ENCODE peak calls at places on chromosome 1, in five cellular contexts. A is SK-N-SH, N is MM.1S, R is neural progenitor cell, B is GM23248. J is an unnamed sample. For H3F3A, the result is how much of the 10 kb centered on the place peaks cover.

GRCh38 chr1:92989253-92989652 is 28.0 kb upstream of the DIPK1A start:
- DNase-seq in A (no peak), N (no peak), R (no peak), B (peak), J (no peak)

GRCh38 chr1:89198500-89199072 is at the start of gene GBP4:
- DNase-seq in A (no peak), N (peak), R (no peak), B (peak), J (peak)

GRCh38 chr1:205296154-205296553 is 25.4 kb downstream of the NUAK2 start:
- DNase-seq in A (no peak), N (no peak), R (no peak), B (no peak), J (no peak)

GRCh38 chr1:60753508-60753907 is 328.9 kb upstream of the NFIA start:
- DNase-seq in A (peak), N (no peak), R (no peak), B (no peak), J (no peak)

GRCh38 chr1:81550753-81551152 is 250.0 kb upstream of the ADGRL2 start:
- DNase-seq in A (no peak), N (no peak), R (no peak), B (no peak), J (peak)

GRCh38 chr1:156160744-156161181 is 7.4 kb downstream of the SEMA4A start:
- DNase-seq in A (peak), N (peak), R (peak), B (peak), J (peak)

GRCh38 chr1:147567594-147568381 is 26.5 kb downstream of the BCL9 start:
- DNase-seq in A (no peak), N (no peak), R (peak), B (no peak), J (peak)

GRCh38 chr1:2350911-2351655 is 40.3 kb downstream of the MORN1 start:
- DNase-seq in A (no peak), N (no peak), R (no peak), B (no peak), J (no peak)

GRCh38 chr1:21217812-21218596 is 41.3 kb upstream of the EIF4G3 start:
- DNase-seq in A (peak), N (no peak), R (peak), B (peak), J (peak)

GRCh38 chr1:229207916-229208315 is 63.0 kb upstream of the RAB4A start:
- DNase-seq in A (no peak), N (no peak), R (no peak), B (no peak), J (no peak)

DNA sequence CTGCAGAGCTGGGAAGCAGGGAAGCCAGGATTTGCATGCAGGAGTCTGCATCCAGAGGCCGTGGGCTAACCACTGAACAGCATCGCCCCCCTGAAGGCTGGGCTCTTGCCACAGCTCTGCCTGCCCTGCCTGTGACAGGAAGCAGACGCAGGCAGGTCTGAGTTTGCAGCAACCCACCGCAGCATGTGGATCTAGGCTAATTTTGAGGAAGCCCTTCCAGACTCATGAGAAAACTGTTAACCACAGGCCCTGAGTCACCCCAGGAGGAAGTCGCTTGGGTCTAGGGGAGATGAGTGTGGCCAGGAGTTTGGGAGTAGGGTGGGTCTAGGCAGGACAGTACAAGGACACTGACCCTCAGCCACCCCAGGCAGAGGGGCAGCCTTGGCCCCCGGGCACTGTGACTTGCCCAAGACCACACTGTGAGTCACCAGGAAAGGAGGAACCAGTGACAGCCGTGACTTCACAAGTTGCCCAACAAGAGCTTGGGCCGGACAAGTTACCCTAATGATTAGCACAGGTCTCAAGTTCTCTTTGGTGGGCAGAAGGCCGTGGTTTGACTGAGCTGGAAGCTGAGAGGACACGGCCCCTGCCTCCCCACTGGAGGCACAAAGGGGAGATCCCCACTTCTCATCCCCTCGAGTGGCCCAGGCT is 904 bp downstream of the LAPTM5 start:
- DNase-seq in A (no peak), N (peak), R (no peak), B (peak), J (no peak)
- H3F3A ChIP-seq in A (under half), N (half or more), R (under half), B (under half), J (under half)

DNA sequence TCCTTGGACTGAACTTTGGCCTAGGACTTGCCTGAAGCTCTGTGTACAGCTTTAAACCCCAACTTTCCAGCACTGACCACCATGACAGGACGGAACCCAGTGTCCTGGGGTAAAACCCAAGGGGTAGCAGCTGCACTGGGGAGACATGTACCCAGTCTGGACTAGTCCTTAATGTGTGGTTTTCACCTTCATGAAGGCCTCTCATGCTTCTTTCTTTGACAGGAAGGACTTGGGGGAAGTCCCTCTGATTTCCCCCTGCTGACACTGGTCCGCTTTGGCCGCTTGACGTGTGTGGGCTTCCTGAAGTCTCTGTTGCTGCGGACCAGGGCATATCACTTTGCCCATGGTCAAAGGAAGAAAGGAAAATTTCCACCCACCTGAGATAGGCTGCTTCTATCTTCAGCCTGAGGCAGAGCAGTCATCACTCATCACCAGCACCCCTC is 66.3 kb upstream of the PRDX6 start:
- DNase-seq in A (no peak), N (peak), R (no peak), B (no peak), J (no peak)
- H3F3A ChIP-seq in A (under half), N (under half), R (under half), B (under half), J (under half)

DNA sequence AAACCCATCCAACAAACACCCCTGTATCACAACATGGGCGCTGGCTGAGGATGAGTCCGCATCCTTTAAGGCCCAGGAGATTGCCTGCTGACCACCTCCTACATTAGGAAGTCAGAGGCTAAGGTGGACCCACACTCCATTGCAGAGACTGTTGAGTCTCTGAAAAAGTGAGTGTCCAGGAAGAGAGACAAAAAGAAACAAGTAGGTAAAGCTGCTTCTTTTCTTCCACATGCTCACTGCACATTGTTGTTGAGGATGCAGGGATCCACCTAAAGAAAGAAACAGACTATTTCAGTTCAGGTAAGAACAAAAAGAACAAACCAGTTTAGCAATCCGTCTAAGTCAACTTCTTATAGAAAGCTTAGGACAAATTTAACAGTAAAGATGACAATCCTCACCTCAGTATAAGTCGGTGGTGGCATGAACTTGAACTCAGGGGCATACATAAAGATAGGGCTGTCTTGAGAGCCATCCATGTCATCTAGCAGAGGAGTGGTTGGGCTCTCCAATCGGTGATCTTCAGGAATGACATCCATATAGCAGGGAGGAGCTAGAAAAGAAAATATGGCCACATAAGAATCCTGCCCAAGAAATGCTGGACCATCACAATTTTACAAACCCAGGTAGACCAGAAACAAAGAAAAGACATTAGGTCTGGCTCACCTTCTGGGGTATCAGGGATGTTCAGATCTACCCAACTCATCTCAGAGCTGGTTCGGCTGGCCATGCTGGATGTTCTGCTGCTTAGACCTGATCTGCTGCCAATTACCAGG is 2.6 kb downstream of the TXNIP start:
- DNase-seq in A (no peak), N (peak), R (no peak), B (peak), J (no peak)
- H3F3A ChIP-seq in A (under half), N (half or more), R (under half), B (half or more), J (under half)

DNA sequence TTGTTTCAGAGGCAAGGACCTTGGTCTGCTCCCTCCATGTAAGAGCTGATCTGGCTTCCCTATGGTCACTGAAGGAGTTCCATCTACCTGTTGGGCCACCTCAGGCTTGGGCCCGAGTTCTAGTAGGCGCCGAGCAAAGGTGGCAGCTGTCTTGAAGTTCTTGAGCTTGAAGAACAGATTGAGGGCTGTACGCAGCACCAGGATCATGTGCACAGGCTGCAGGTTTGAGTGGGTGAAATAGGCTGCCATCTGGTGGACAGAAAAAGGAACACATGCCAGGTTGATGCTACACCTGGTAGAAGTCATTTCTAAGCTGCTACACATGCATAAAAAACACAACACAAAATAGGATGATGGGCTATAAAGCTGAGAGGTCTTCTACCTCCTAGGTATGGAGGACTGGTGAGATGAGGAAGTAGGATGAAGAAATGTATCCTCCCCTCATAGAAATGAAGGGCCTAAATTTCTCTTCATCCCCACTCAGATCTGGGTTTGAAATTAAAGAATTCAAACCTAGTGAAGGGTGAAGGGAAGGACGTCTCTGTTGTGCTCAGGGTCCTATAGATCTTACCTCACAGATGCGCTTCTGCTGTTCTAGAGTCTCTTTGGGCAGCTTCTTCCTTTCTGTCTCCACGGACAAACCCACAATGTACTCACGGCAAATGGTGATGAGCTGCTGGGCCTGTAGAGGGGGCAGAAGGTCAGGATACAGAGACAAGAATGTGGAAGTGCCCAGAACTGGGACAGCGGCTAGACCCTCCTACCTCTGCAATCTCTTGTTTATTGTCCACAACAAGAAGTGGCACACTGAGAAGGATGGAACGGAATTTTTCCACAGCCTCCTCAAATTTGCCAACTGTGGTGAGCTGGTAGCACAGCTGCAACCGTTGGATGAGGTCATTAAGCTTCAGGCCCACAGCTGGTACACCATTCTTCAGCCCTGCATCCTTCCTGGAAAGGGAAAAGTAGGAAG is 6.6 kb upstream of the PEX19 start:
- DNase-seq in A (peak), N (peak), R (peak), B (peak), J (peak)
- H3F3A ChIP-seq in A (half or more), N (under half), R (under half), B (half or more), J (under half)

DNA sequence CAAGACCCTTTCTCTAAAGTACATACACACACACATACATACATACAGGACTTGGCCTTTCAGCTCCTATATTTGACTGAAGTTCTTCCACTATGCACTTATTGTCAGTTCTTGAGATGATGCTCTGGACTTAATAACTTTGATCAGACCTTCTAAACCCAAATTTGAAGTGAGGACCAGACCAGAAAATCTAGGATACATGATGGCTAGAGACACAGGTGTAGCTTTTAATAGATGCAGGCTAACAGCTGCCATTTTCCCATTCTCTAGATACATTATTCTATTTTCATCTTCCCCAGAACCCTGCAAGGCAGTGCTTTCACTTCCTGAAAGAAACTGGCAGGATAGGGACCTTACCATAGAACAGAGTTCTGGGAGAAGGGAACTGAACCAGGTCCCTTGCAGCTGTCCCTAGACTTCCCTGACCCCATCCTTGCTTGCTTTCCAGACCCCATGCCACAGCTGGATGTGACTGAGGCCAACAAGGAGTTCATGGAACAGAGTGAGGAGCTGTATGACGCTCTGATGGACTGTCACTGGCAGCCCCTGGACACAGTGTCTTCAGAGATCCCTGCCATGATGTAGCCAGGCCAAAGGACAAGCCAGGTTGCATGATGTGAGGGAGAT is 14.9 kb upstream of the RAB42 start:
- DNase-seq in A (no peak), N (peak), R (no peak), B (peak), J (peak)
- H3F3A ChIP-seq in A (half or more), N (half or more), R (half or more), B (half or more), J (half or more)

DNA sequence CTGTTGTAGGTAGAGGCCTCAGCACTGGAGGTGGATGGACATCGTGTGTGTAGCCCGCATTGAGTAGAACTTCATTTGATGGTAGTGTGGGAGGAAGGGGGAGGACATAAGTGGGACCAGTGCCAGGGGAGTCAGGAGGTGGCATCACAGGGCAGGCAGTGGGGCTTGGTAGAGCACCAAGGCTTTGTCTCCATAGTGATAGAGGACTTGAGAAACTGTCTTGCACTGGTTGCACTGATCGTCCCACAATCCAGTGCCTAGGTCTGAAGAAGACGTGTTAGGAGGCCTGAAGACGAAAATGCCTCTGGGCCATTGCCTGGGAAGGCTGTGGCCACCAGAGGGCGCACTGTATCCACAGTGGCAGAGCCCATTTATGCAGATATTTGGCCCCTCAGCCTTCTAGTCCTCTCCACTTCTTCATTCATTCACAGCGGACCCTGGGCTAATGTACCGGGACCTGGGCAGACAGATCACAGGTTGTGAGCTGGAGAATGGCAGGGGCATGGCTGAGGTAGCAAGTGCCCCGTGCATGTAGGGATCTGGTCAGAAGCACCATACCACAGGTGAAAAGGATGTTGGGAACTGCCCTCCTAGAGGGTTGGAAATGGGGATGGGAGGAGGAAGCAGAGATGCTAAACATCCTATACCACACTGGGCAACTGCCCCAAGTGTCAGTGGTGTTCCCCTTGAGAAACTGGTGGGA is 95.4 kb downstream of the PIK3R3 start:
- DNase-seq in A (peak), N (peak), R (peak), B (peak), J (peak)
- H3F3A ChIP-seq in A (under half), N (under half), R (under half), B (under half), J (under half)

GRCh38 chr1:3404801-3405200 is 49.7 kb upstream of the ARHGEF16 start:
- DNase-seq in A (no peak), N (no peak), R (no peak), B (no peak), J (no peak)
- H3F3A ChIP-seq in A (under half), N (under half), R (under half), B (under half), J (under half)

J was measured in GM23338.